ENCODE peak calls at places on chromosomes 4 and X, in ten cellular contexts. V is nephron progenitor cell, C is Calu3, R is right atrium auricular region, F is BJ, T is fibroblast of mammary gland, N is PC-9, Z is psoas muscle, W is Caco-2, O is mesothelial cell of epicardium. Y is an unnamed sample.

GRCh38 chr4:78534286-78534955 is 17.1 kb upstream of the ANXA3 start:
- DNase-seq in V (no peak), C (peak; percentile 74), R (no peak), F (no peak), T (no peak), N (peak; percentile 91), Z (no peak), W (no peak), O (no peak), Y (no peak)

GRCh38 chrX:112651766-112652165 is 28.0 kb downstream of the LHFPL1 start:
- DNase-seq in V (no peak), C (no peak), R (no peak), F (no peak), T (peak; percentile 51), N (no peak), Z (no peak), W (no peak), O (no peak), Y (no peak)

GRCh38 chrX:150421816-150422215 is 58.7 kb downstream of the MAMLD1 start:
- DNase-seq in V (no peak), C (no peak), R (no peak), F (no peak), T (peak; percentile 73), N (no peak), Z (peak; percentile 75), W (no peak), O (no peak), Y (no peak)

GRCh38 chr4:18192901-18193300 is 171.3 kb upstream of the LCORL start:
- DNase-seq in V (no peak), C (no peak), R (no peak), F (no peak), T (no peak), N (no peak), Z (no peak), W (no peak), O (no peak), Y (no peak)

GRCh38 chr4:948101-948935 is 16.1 kb downstream of the TMEM175 start:
- DNase-seq in V (no peak), C (no peak), R (no peak), F (no peak), T (no peak), N (no peak), Z (peak; percentile 37), W (no peak), O (no peak), Y (peak; percentile 18)

GRCh38 chr4:2172161-2172560 is 69.8 kb downstream of the HAUS3 start:
- DNase-seq in V (no peak), C (no peak), R (no peak), F (no peak), T (no peak), N (no peak), Z (no peak), W (no peak), O (no peak), Y (no peak)

GRCh38 chr4:151806511-151806927 is 45.7 kb upstream of the GATB start:
- DNase-seq in V (no peak), C (no peak), R (no peak), F (peak; percentile 86), T (peak; percentile 79), N (no peak), Z (no peak), W (no peak), O (no peak), Y (peak; percentile 81)

GRCh38 chr4:96465834-96466233 is 625.9 kb downstream of the PDHA2 start:
- DNase-seq in V (no peak), C (no peak), R (no peak), F (no peak), T (no peak), N (no peak), Z (no peak), W (no peak), O (no peak), Y (no peak)

GRCh38 chr4:159639924-159640323 is 537.0 kb downstream of the RAPGEF2 start:
- DNase-seq in V (no peak), C (no peak), R (no peak), F (no peak), T (no peak), N (no peak), Z (no peak), W (no peak), O (no peak), Y (peak; percentile 16)

GRCh38 chr4:114997596-114997995 is 115.8 kb downstream of the NDST4 start:
- DNase-seq in V (no peak), C (no peak), R (no peak), F (no peak), T (no peak), N (no peak), Z (no peak), W (no peak), O (no peak), Y (peak; percentile 50)

GRCh38 chrX:107374116-107374515 is 75.3 kb upstream of the FRMPD3 start:
- DNase-seq in V (no peak), C (no peak), R (no peak), F (no peak), T (no peak), N (no peak), Z (no peak), W (no peak), O (no peak), Y (no peak)

GRCh38 chr4:7020290-7020689 is 22.9 kb upstream of the TADA2B start:
- DNase-seq in V (no peak), C (no peak), R (no peak), F (no peak), T (no peak), N (no peak), Z (no peak), W (no peak), O (no peak), Y (no peak)

GRCh38 chr4:126761947-126762650 is 870.7 kb upstream of the INTU start:
- DNase-seq in V (no peak), C (no peak), R (no peak), F (no peak), T (no peak), N (no peak), Z (no peak), W (no peak), O (no peak), Y (no peak)

GRCh38 chrX:42691196-42691595 is 86.8 kb downstream of the PPP1R2C start:
- DNase-seq in V (no peak), C (no peak), R (no peak), F (no peak), T (no peak), N (no peak), Z (no peak), W (no peak), O (no peak), Y (no peak)

GRCh38 chrX:72258174-72258573 is 18.9 kb downstream of the RPS4X start:
- DNase-seq in V (no peak), C (peak; percentile 20), R (no peak), F (peak; percentile 38), T (peak; percentile 91), N (no peak), Z (no peak), W (no peak), O (no peak), Y (peak; percentile 83)

GRCh38 chrX:48522291-48522690 is 683 bp downstream of the EBP start:
- DNase-seq in V (no peak), C (no peak), R (no peak), F (no peak), T (no peak), N (no peak), Z (no peak), W (no peak), O (no peak), Y (no peak)

GRCh38 chr4:155541716-155542115 is 124.9 kb upstream of the GUCY1A1 start:
- DNase-seq in V (no peak), C (no peak), R (no peak), F (no peak), T (peak; percentile 68), N (no peak), Z (no peak), W (no peak), O (no peak), Y (no peak)

GRCh38 chr4:56657128-56657527 is 24.0 kb downstream of the HOPX start:
- DNase-seq in V (no peak), C (no peak), R (no peak), F (no peak), T (no peak), N (no peak), Z (no peak), W (no peak), O (no peak), Y (no peak)

DNA sequence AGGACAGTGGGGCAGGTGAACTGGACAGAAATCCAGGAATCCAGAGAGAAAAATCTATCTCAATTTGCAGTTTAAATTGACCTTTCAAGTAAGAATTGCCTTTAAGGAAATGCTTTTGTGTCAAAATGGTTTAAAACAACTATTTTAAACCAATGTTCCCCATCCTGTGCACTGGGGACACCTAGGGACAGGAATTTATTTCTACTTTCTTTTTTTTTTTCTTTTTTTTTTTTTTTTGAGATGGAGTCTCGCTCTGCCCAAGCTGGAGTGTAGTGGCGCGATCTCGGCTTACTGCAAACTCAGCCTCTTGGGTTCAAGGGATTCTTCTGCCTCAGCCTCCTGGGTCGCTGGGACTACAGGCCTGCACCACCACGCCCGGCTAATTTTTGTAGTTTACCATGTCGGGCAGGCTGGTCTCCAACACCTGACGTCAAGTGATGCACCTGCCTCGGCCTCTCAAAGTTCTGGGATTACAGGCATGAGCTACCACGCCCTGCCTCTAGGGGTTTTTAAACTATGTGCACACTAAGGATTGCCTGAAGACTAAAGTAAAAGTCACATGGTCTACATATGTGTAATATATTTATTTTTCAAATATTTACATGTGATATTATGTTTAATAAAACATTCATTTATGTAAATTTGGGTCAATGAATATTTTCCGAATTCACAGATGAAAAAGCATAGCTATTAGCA is 1213.4 kb downstream of the STIM2 start:
- DNase-seq in V (no peak), C (no peak), R (no peak), F (no peak), T (no peak), N (no peak), Z (no peak), W (peak; percentile 34), O (no peak), Y (peak; percentile 11)
- TF ChIP-seq CTCF in V (peak; percentile 16), C (no peak), R (no peak), F (no peak), T (peak; percentile 18), N (peak; percentile 33), Z (no peak), W (peak; percentile 14), O (peak; percentile 20), Y (peak; percentile 23)

GRCh38 chr4:37463457-37463856 is 218.9 kb downstream of the NWD2 start:
- DNase-seq in V (no peak), C (peak; percentile 39), R (no peak), F (no peak), T (no peak), N (no peak), Z (no peak), W (no peak), O (no peak), Y (no peak)
- TF ChIP-seq CTCF in V (no peak), C (no peak), R (no peak), F (no peak), T (no peak), N (no peak), Z (no peak), W (no peak), O (no peak), Y (no peak)

GRCh38 chr4:183504064-183504929 is 561 bp upstream of the ING2 start:
- DNase-seq in V (peak; percentile 99), C (peak; percentile 98), R (peak; percentile 96), F (peak; percentile 87), T (peak; percentile 95), N (peak; percentile 86), Z (peak; percentile 100), W (peak; percentile 98), O (peak; percentile 98), Y (peak; percentile 98)
- TF ChIP-seq CTCF in V (no peak), C (no peak), R (no peak), F (peak; percentile 17), T (peak; percentile 3), N (no peak), Z (peak; percentile 27), W (no peak), O (no peak), Y (no peak)

GRCh38 chrX:137342969-137343368 is 223.0 kb upstream of the ZIC3 start:
- DNase-seq in V (no peak), C (no peak), R (no peak), F (no peak), T (no peak), N (no peak), Z (no peak), W (no peak), O (no peak), Y (no peak)
- TF ChIP-seq CTCF in V (no peak), C (no peak), R (no peak), F (no peak), T (no peak), N (no peak), Z (no peak), W (no peak), O (no peak), Y (no peak)